ENCODE peak calls at places on chromosomes 3 and 15, in ten cellular contexts. B, U, I, A, S, F, G, T, E and V are unnamed samples.

GRCh38 chr3:141234283-141234682 is 2.7 kb downstream of the PXYLP1 start:
- DNase-seq in B (no peak), U (no peak), I (no peak), A (no peak), S (no peak), F (no peak), G (no peak), T (no peak), E (no peak), V (no peak)

GRCh38 chr15:59346951-59347350 is 25.7 kb downstream of the MYO1E start:
- DNase-seq in B (no peak), U (no peak), I (no peak), A (no peak), S (no peak), F (no peak), G (no peak), T (no peak), E (peak; percentile 41), V (peak; percentile 66)

GRCh38 chr15:68258684-68259083 is 18.9 kb upstream of the FEM1B start:
- DNase-seq in B (no peak), U (no peak), I (no peak), A (no peak), S (peak; percentile 44), F (no peak), G (no peak), T (no peak), E (no peak), V (no peak)

GRCh38 chr15:27993996-27994775 is 104.9 kb downstream of the OCA2 start:
- DNase-seq in B (no peak), U (no peak), I (no peak), A (no peak), S (no peak), F (no peak), G (no peak), T (no peak), E (no peak), V (no peak)

GRCh38 chr15:39393575-39394335 is 187.1 kb upstream of the THBS1 start:
- DNase-seq in B (no peak), U (no peak), I (no peak), A (no peak), S (no peak), F (no peak), G (no peak), T (no peak), E (no peak), V (no peak)

GRCh38 chr15:66775127-66776105 is 73.4 kb downstream of the SMAD6 start:
- DNase-seq in B (no peak), U (no peak), I (peak; percentile 43), A (no peak), S (no peak), F (no peak), G (no peak), T (no peak), E (no peak), V (no peak)

GRCh38 chr3:27802425-27802824 is 80.3 kb upstream of the EOMES start:
- DNase-seq in B (no peak), U (no peak), I (no peak), A (no peak), S (no peak), F (no peak), G (no peak), T (no peak), E (no peak), V (no peak)

GRCh38 chr3:57060089-57060829 is at the start of gene SPATA12:
- DNase-seq in B (no peak), U (peak; percentile 89), I (peak; percentile 94), A (peak; percentile 96), S (peak; percentile 64), F (peak; percentile 98), G (peak; percentile 9), T (peak; percentile 84), E (peak; percentile 92), V (peak; percentile 95)

DNA sequence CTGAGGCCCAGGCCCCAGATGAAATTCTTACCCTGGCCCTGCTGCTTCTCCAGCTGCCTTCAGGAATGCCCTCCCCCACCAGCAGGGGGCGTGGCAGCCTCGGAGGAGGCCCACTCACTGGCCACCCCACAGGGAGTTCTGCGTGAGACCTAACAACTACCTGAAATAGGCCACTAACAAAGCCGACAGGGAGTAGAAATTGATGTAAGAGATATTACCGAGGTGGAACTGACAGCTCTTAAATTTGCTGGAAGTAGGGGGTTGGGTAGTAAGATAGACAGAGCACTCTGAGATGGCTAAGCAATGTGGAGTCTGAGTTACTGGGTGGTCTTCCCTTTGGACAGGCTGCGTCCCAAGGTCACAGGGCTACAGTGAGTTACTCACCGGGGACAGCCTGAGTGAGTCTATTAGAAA is 240.8 kb downstream of the SHOX2 start:
- DNase-seq in B (no peak), U (no peak), I (no peak), A (peak; percentile 42), S (no peak), F (peak; percentile 10), G (peak; percentile 45), T (no peak), E (peak; percentile 74), V (peak; percentile 93)
- TF ChIP-seq CTCF in B (no peak), U (peak; percentile 72), I (peak; percentile 18), A (peak; percentile 72), S (peak; percentile 33), F (peak; percentile 34), G (peak; percentile 77), T (peak; percentile 44), E (peak; percentile 96), V (peak; percentile 97)

GRCh38 chr15:90039996-90040395 is 38.9 kb downstream of the ZNF710 start:
- DNase-seq in B (no peak), U (no peak), I (no peak), A (no peak), S (peak; percentile 13), F (no peak), G (no peak), T (no peak), E (no peak), V (no peak)
- H3K27ac ChIP-seq in B (no peak overlapping the region), U (no peak overlapping the region), I (no peak overlapping the region), A (no peak overlapping the region), S (no peak overlapping the region), F (no peak overlapping the region), G (no peak overlapping the region), T (no peak overlapping the region), E (no peak overlapping the region), V (peak overlapping the region; percentile 36)

GRCh38 chr3:195266428-195266827 is 4.5 kb downstream of the XXYLT1 start:
- DNase-seq in B (no peak), U (no peak), I (no peak), A (no peak), S (no peak), F (no peak), G (no peak), T (no peak), E (no peak), V (no peak)
- H3K4me3 ChIP-seq in B (no peak overlapping the region), U (no peak overlapping the region), I (no peak overlapping the region), A (no peak overlapping the region), S (no peak overlapping the region), F (no peak overlapping the region), G (no peak overlapping the region), T (no peak overlapping the region), E (no peak overlapping the region), V (no peak overlapping the region)

GRCh38 chr3:55431041-55431440 is 56.1 kb downstream of the WNT5A start:
- DNase-seq in B (no peak), U (no peak), I (no peak), A (no peak), S (no peak), F (no peak), G (no peak), T (no peak), E (no peak), V (no peak)

GRCh38 chr3:55435446-55435845 is 51.7 kb downstream of the WNT5A start:
- DNase-seq in B (no peak), U (no peak), I (peak; percentile 20), A (no peak), S (no peak), F (no peak), G (no peak), T (no peak), E (no peak), V (no peak)

GRCh38 chr3:55436644-55437043 is 50.5 kb downstream of the WNT5A start:
- DNase-seq in B (no peak), U (no peak), I (no peak), A (no peak), S (no peak), F (no peak), G (no peak), T (no peak), E (no peak), V (no peak)

GRCh38 chr3:55439657-55440405 is 47.3 kb downstream of the WNT5A start:
- DNase-seq in B (no peak), U (no peak), I (no peak), A (no peak), S (no peak), F (no peak), G (no peak), T (no peak), E (no peak), V (no peak)

DNA sequence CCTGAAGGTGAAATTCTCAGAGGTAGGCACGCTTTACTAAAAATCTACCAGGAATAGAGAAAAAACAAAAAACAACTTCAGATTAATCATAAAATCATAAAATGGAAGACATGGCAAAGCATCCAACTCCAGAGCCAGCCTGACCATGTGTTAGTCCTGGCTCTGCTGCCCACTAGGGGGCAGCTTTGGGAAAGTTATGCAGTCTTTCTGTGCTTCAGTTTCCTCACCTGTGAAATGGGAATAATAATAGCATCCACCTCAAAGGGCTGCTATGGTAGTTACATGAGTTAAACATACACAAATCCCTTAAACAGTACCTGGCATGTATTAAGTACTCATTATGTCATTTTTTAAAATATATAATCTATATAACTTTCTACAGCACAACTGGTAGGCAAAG is 52.3 kb downstream of the WNT5A start:
- DNase-seq in B (no peak), U (peak; percentile 12), I (no peak), A (no peak), S (no peak), F (no peak), G (peak; percentile 29), T (no peak), E (peak; percentile 81), V (peak; percentile 68)
- TF ChIP-seq CTCF in B (no peak), U (peak; percentile 69), I (peak; percentile 43), A (no peak), S (peak; percentile 29), F (peak; percentile 16), G (peak; percentile 63), T (peak; percentile 38), E (peak; percentile 85), V (peak; percentile 82)

GRCh38 chr15:74210729-74211128 is 8.1 kb upstream of the STRA6 start:
- DNase-seq in B (no peak), U (no peak), I (no peak), A (no peak), S (no peak), F (no peak), G (no peak), T (no peak), E (no peak), V (no peak)
- H3K27ac ChIP-seq in B (no peak overlapping the region), U (peak overlapping the region; percentile 54), I (no peak overlapping the region), A (no peak overlapping the region), S (no peak overlapping the region), F (no peak overlapping the region), G (no peak overlapping the region), T (no peak overlapping the region), E (no peak overlapping the region), V (no peak overlapping the region)

DNA sequence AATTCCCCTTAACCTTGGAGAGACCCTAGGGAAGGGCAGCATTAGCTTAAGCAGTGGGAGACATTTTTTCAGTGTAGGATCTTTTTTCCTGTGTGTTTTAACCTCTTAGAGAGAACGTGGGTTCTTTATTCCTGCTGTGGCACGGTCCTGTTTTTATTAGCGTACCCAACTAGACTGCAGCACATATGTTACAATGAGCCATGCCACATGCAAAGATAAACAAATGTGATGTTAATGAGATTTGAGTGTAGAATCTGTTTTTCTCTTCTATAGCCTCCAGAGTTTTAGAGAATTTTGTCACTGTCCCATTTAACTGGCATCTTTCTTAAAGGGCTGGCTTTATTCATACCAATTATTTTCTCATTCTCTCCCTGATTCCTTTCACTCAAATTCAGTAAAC is 347.5 kb downstream of the CNTN4 start:
- DNase-seq in B (no peak), U (no peak), I (no peak), A (no peak), S (no peak), F (no peak), G (no peak), T (no peak), E (no peak), V (no peak)
- H3K4me3 ChIP-seq in B (no peak overlapping the region), U (no peak overlapping the region), I (no peak overlapping the region), A (no peak overlapping the region), S (no peak overlapping the region), F (no peak overlapping the region), G (no peak overlapping the region), T (no peak overlapping the region), E (no peak overlapping the region), V (no peak overlapping the region)